ENCODE peak calls at places on chromosomes 1 and 21, in eight cellular contexts. H, S, Y, R, G, N, K and X are unnamed samples.
A peak's percentile ranks its signal among the peaks of the same experiment; 100 is the strongest.

GRCh38 chr1:48202030-48202752 is 20.3 kb upstream of the SLC5A9 start:
- DNase-seq in H (peak; percentile 92), N (peak; percentile 96), G (peak; percentile 97), K (peak; percentile 58), S (no peak), R (peak; percentile 84), Y (peak; percentile 73), X (peak; percentile 99)

GRCh38 chr1:9297831-9298230 is 5.1 kb downstream of the SPSB1 start:
- DNase-seq in K (no peak), H (no peak), N (no peak), S (peak; percentile 2), R (no peak), G (no peak), Y (no peak), X (no peak)

GRCh38 chr1:183205196-183205781 is 19.2 kb downstream of the LAMC2 start:
- DNase-seq in G (peak; percentile 84), R (no peak), H (peak; percentile 71), N (no peak), Y (no peak), S (no peak), K (no peak), X (peak; percentile 78)

GRCh38 chr21:27017251-27017650 is 50.4 kb upstream of the ADAMTS5 start:
- DNase-seq in R (no peak), G (no peak), S (no peak), H (no peak), N (no peak), Y (no peak), K (no peak), X (no peak)

GRCh38 chr1:156524481-156524869 is 23.9 kb upstream of the MEF2D start:
- DNase-seq in S (no peak), N (no peak), G (no peak), R (no peak), K (no peak), H (no peak), Y (no peak), X (no peak)

GRCh38 chr1:15706751-15707150 is 22.6 kb downstream of the PLEKHM2 start:
- DNase-seq in G (no peak), K (no peak), Y (no peak), S (no peak), R (no peak), N (no peak), H (no peak), X (no peak)

GRCh38 chr1:61539720-61540462 is 185.1 kb downstream of the TM2D1 start:
- DNase-seq in N (no peak), Y (no peak), K (no peak), H (no peak), R (no peak), S (no peak), G (no peak), X (peak; percentile 67)

GRCh38 chr1:27349784-27350672 is 8.2 kb downstream of the SYTL1 start:
- DNase-seq in H (peak; percentile 53), R (peak; percentile 89), K (peak; percentile 80), S (no peak), G (peak; percentile 60), N (peak; percentile 59), Y (peak; percentile 67), X (peak; percentile 66)

GRCh38 chr1:24762133-24762676 is 17.0 kb downstream of the CLIC4 start:
- DNase-seq in Y (no peak), N (no peak), G (peak; percentile 68), S (no peak), K (no peak), H (no peak), R (no peak), X (peak; percentile 58)

GRCh38 chr1:55833452-55834160 is 618.4 kb upstream of the USP24 start:
- DNase-seq in H (no peak), R (no peak), Y (no peak), G (peak; percentile 81), K (no peak), N (peak; percentile 64), S (no peak), X (peak; percentile 70)

GRCh38 chr1:168341576-168341975 is 60.9 kb downstream of the TBX19 start:
- DNase-seq in H (no peak), N (peak; percentile 59), S (no peak), R (no peak), Y (no peak), G (peak; percentile 49), K (no peak), X (peak; percentile 25)

GRCh38 chr1:110150330-110151174 is at the start of gene SLC6A17:
- DNase-seq in H (peak; percentile 43), S (no peak), R (peak; percentile 52), K (peak; percentile 65), Y (peak; percentile 31), N (peak; percentile 31), G (peak; percentile 67), X (peak; percentile 64)

GRCh38 chr1:234907585-234908457 is 220.8 kb downstream of the TOMM20 start:
- DNase-seq in G (peak; percentile 71), R (peak; percentile 58), N (peak; percentile 70), S (no peak), K (no peak), H (no peak), Y (peak; percentile 60), X (peak; percentile 92)

GRCh38 chr1:66503841-66504470 is 30.0 kb upstream of the SGIP1 start:
- DNase-seq in N (peak; percentile 69), K (peak; percentile 66), Y (peak; percentile 37), G (peak; percentile 91), S (no peak), R (peak; percentile 68), H (peak; percentile 82), X (peak; percentile 79)

GRCh38 chr1:222892137-222892763 is 77.4 kb downstream of the DISP1 start:
- DNase-seq in Y (no peak), S (no peak), N (peak; percentile 71), G (peak; percentile 88), K (no peak), R (peak; percentile 28), H (peak; percentile 92), X (peak; percentile 95)

GRCh38 chr1:156893048-156893953 is at the start of gene PEAR1:
- DNase-seq in H (no peak), Y (no peak), R (peak; percentile 47), N (no peak), S (peak; percentile 70), G (peak; percentile 44), K (no peak), X (no peak)

GRCh38 chr21:41483973-41484372 is 24.0 kb downstream of the TMPRSS2 start:
- DNase-seq in K (no peak), N (no peak), G (no peak), R (no peak), S (no peak), Y (no peak), H (no peak), X (no peak)

GRCh38 chr1:203534526-203534925 is 40.6 kb downstream of the OPTC start:
- DNase-seq in Y (peak; percentile 55), R (peak; percentile 81), G (peak; percentile 98), S (no peak), K (peak; percentile 71), H (peak; percentile 96), N (peak; percentile 90), X (peak; percentile 100)

GRCh38 chr1:160108888-160109662 is 6.5 kb upstream of the ATP1A2 start:
- DNase-seq in N (peak; percentile 78), Y (peak; percentile 44), S (no peak), H (peak; percentile 27), G (peak; percentile 78), K (peak; percentile 80), R (peak; percentile 65), X (peak; percentile 66)

GRCh38 chr21:33936221-33937038 is 20.8 kb upstream of the ATP5PO start:
- DNase-seq in R (no peak), S (no peak), H (no peak), N (no peak), K (no peak), G (peak; percentile 42), Y (peak; percentile 15), X (peak; percentile 40)

GRCh38 chr1:66012076-66012769 is 219.5 kb downstream of the PDE4B start:
- DNase-seq in S (no peak), N (no peak), H (no peak), G (no peak), K (no peak), Y (no peak), R (no peak), X (no peak)

DNA sequence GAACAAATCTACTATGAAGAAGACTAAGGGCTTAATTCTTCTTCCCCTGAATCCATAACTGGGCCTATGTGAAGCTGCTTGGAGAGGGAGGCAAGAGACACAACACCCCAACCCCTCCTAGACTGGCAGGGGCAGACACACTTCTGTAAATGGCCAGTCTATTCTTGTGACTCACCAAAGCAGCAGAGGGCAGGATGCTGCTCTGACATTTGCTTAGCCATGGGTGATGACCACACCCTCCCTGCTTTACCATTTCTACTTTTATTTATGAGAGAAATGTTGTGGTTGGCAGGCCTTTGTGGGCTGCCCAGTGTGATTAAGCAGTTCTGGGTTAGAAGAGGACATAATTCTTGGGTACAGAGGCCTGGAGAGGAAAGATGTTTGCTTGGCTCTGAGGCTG is 189.8 kb upstream of the DPYD start:
- DNase-seq in N (peak; percentile 75), K (peak; percentile 33), H (no peak), G (peak; percentile 60), R (no peak), Y (no peak), S (no peak), X (peak; percentile 47)
- TF ChIP-seq CTCF in N (no peak), K (no peak), H (no peak), G (no peak), R (no peak), Y (no peak), S (no peak), X (no peak)

GRCh38 chr1:175508320-175509110 is 234.9 kb downstream of the TNR start:
- DNase-seq in Y (no peak), H (no peak), N (peak; percentile 66), R (no peak), K (no peak), G (no peak), S (no peak), X (no peak)

GRCh38 chr1:175503538-175503937 is 239.9 kb downstream of the TNR start:
- DNase-seq in Y (no peak), S (no peak), R (no peak), K (no peak), G (no peak), N (no peak), H (no peak), X (no peak)

GRCh38 chr1:175499595-175500367 is 243.6 kb downstream of the TNR start:
- DNase-seq in K (no peak), N (no peak), R (no peak), Y (no peak), H (no peak), S (no peak), G (no peak), X (no peak)

GRCh38 chr1:175506081-175506480 is 237.3 kb downstream of the TNR start:
- DNase-seq in K (no peak), Y (no peak), G (no peak), R (no peak), H (no peak), N (no peak), S (no peak), X (no peak)

GRCh38 chr1:175504875-175505555 is 238.4 kb downstream of the TNR start:
- DNase-seq in H (no peak), S (peak; percentile 54), Y (peak; percentile 30), R (no peak), N (no peak), G (no peak), K (no peak), X (no peak)
- H3K4me3 ChIP-seq in H (no peak overlapping the region), S (no peak overlapping the region), Y (no peak overlapping the region), R (no peak overlapping the region), N (no peak overlapping the region), G (no peak overlapping the region), K (no peak overlapping the region), X (no peak overlapping the region)

GRCh38 chr1:221742555-221743415 is 896 bp upstream of the DUSP10 start:
- DNase-seq in H (peak; percentile 53), K (peak; percentile 90), R (peak; percentile 91), S (peak; percentile 95), N (no peak), G (peak; percentile 77), Y (peak; percentile 93), X (peak; percentile 77)
- TF ChIP-seq CTCF in H (peak; percentile 3), K (peak; percentile 51), R (peak; percentile 35), S (no peak), N (no peak), G (no peak), Y (peak; percentile 11), X (no peak)

GRCh38 chr21:15140321-15141019 is 75.7 kb upstream of the NRIP1 start:
- DNase-seq in S (peak; percentile 82), N (no peak), G (no peak), K (peak; percentile 67), Y (peak; percentile 94), R (peak; percentile 85), H (no peak), X (no peak)
- H3K4me3 ChIP-seq in S (no peak overlapping the region), N (no peak overlapping the region), G (no peak overlapping the region), K (no peak overlapping the region), Y (no peak overlapping the region), R (no peak overlapping the region), H (no peak overlapping the region), X (no peak overlapping the region)